ENCODE peak calls at places on chromosome 5, in four cellular contexts. B is heart left ventricle, G is IMR-90, V is HCT116. Y is an unnamed sample. For H3K4me1, the result is how much of the 10 kb centered on the place peaks cover.

GRCh38 chr5:155564541-155564940 is 551.0 kb downstream of the KIF4B start:
- DNase-seq in B (no peak), G (no peak), V (no peak), Y (no peak)

GRCh38 chr5:127003798-127004495 is 26.4 kb downstream of the MARCHF3 start:
- DNase-seq in B (no peak), G (no peak), V (no peak), Y (no peak)

GRCh38 chr5:138188632-138189031 is 9.7 kb downstream of the KIF20A start:
- DNase-seq in B (no peak), G (no peak), V (no peak), Y (no peak)

GRCh38 chr5:28729067-28729466 is 1690.7 kb upstream of the CDH9 start:
- DNase-seq in B (no peak), G (no peak), V (no peak), Y (no peak)

GRCh38 chr5:153489611-153490010 is 859 bp upstream of the GRIA1 start:
- DNase-seq in B (no peak), G (peak), V (no peak), Y (no peak)

GRCh38 chr5:158709279-158709678 is 390.4 kb downstream of the EBF1 start:
- DNase-seq in B (no peak), G (no peak), V (no peak), Y (no peak)

GRCh38 chr5:92653730-92654461 is 927.1 kb downstream of the NR2F1-AS1 start:
- DNase-seq in B (no peak), G (no peak), V (no peak), Y (no peak)

GRCh38 chr5:370311-370958 is 48.9 kb downstream of the AHRR start:
- DNase-seq in B (no peak), G (no peak), V (no peak), Y (peak)

GRCh38 chr5:179860301-179860700 is 1.7 kb upstream of the MRNIP start:
- DNase-seq in B (no peak), G (no peak), V (no peak), Y (no peak)

GRCh38 chr5:176629853-176630680 is at the start of the genes EIF4E1B and SNCB:
- DNase-seq in B (no peak), G (no peak), V (no peak), Y (peak)

DNA sequence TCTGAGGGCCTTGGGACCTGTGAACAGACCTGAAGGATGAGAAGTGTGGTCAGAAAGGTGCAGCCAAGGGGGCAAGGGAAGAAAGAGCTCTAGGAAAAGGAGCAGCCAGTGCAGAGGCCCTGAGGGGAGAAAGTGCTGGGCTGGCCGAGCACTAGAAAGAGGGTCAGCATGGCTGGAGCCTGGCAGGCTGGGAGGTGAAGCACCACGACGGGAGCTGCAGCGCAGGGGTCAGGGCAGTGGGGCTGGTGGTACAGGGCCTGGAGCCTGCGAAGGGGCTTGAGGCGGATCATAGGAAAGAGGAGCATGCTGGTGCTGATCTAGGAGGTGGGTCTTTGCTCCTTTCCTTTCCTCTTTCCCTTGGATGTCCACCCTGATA is 9.1 kb upstream of the SYNPO start:
- DNase-seq in B (no peak), G (no peak), V (no peak), Y (no peak)
- H3K4me1 ChIP-seq in B (half or more), G (under half), V (under half), Y (half or more)

GRCh38 chr5:178563621-178564020 is 26.6 kb downstream of the COL23A1 start:
- DNase-seq in B (no peak), G (no peak), V (no peak), Y (no peak)

GRCh38 chr5:178561746-178562264 is 28.4 kb downstream of the COL23A1 start:
- DNase-seq in B (no peak), G (no peak), V (no peak), Y (no peak)

GRCh38 chr5:178564842-178565550 is 25.2 kb downstream of the COL23A1 start:
- DNase-seq in B (no peak), G (no peak), V (no peak), Y (no peak)

GRCh38 chr5:178560911-178561310 is 29.3 kb downstream of the COL23A1 start:
- DNase-seq in B (no peak), G (no peak), V (no peak), Y (no peak)

GRCh38 chr5:178564386-178564785 is 25.8 kb downstream of the COL23A1 start:
- DNase-seq in B (no peak), G (no peak), V (no peak), Y (no peak)
- H3K4me3 ChIP-seq in B (no peak), G (no peak), V (no peak), Y (no peak)

GRCh38 chr5:36090033-36090432 is 23.4 kb upstream of the UGT3A2 start:
- DNase-seq in B (no peak), G (peak), V (peak), Y (no peak)
- TF ChIP-seq CTCF in B (no peak), G (peak), V (peak), Y (no peak)

DNA sequence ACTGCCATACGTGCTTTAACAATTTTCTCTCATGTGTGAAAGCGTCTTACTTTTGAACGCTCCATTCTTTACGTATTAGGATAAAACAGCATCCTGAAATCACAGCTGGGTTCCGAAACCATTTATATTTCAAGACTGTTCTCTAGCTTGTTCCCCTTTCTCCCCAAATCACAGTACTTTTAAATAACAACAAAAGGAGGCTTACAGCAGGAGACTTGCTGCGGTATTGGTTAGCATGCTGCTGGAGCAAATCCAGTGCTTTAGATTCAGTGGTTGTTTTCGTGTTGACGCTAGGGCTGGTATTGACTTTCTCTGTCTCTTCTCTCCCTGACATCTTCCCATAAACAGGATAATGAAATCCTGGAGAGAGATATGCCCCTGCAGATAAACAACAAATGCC is 103.1 kb downstream of the ZNF608 start:
- DNase-seq in B (no peak), G (no peak), V (no peak), Y (no peak)
- H3K4me1 ChIP-seq in B (under half), G (under half), V (under half), Y (under half)

GRCh38 chr5:67164856-67165523 is 31.6 kb downstream of the CD180 start:
- DNase-seq in B (no peak), G (no peak), V (no peak), Y (no peak)

GRCh38 chr5:67163863-67164595 is 32.6 kb downstream of the CD180 start:
- DNase-seq in B (no peak), G (no peak), V (no peak), Y (no peak)

GRCh38 chr5:67165524-67166459 is 30.8 kb downstream of the CD180 start:
- DNase-seq in B (peak), G (peak), V (peak), Y (peak)

GRCh38 chr5:67166886-67167285 is 29.7 kb downstream of the CD180 start:
- DNase-seq in B (no peak), G (no peak), V (no peak), Y (no peak)

GRCh38 chr5:67166460-67166871 is 30.1 kb downstream of the CD180 start:
- DNase-seq in B (peak), G (no peak), V (peak), Y (peak)
- H3K4me3 ChIP-seq in B (peak), G (no peak), V (peak), Y (peak)

GRCh38 chr5:140157032-140157781 is 17.8 kb upstream of the CYSTM1 start:
- DNase-seq in B (peak), G (peak), V (peak), Y (peak)
- TF ChIP-seq CTCF in B (peak), G (peak), V (peak), Y (peak)

GRCh38 chr5:41414598-41414997 is 95.8 kb downstream of the PLCXD3 start:
- DNase-seq in B (no peak), G (peak), V (peak), Y (no peak)
- H3K4me1 ChIP-seq in B (under half), G (under half), V (under half), Y (under half)